ENCODE peak calls at places on chromosomes 13 and 19, in seven cellular contexts. One of them, this sample, is unnamed.

GRCh38 chr19:7769171-7769570 is 6.1 kb downstream of the CLEC4M start:
- DNase-seq in left lung: no peak
- DNase-seq in effector memory CD8-positive, alpha-beta T cell: no peak
- DNase-seq in suprapubic skin: no peak
- DNase-seq in NCI-H1092 treated with DMSO at 0.1 percent for 48 hours: no peak
- DNase-seq in stimulated activated CD4-positive, alpha-beta T cell treated with anti-CD3 and anti-CD28 coated beads, Interleukin-1b, Interleukin-23, amount 100 ng/mL, for 1 hour: no peak
- DNase-seq in endothelial cell: no peak
- DNase-seq in this sample: no peak

GRCh38 chr19:17266975-17267788 is at the start of gene BABAM1:
- DNase-seq in endothelial cell: peak; percentile 91
- DNase-seq in stimulated activated CD4-positive, alpha-beta T cell treated with anti-CD3 and anti-CD28 coated beads, Interleukin-1b, Interleukin-23, amount 100 ng/mL, for 1 hour: peak; percentile 88
- DNase-seq in left lung: peak; percentile 96
- DNase-seq in NCI-H1092 treated with DMSO at 0.1 percent for 48 hours: peak; percentile 98
- DNase-seq in suprapubic skin: peak; percentile 98
- DNase-seq in effector memory CD8-positive, alpha-beta T cell: peak; percentile 91
- DNase-seq in this sample: peak; percentile 99

GRCh38 chr13:110944121-110944967 is 29.5 kb upstream of the ANKRD10 start:
- DNase-seq in left lung: no peak
- DNase-seq in NCI-H1092 treated with DMSO at 0.1 percent for 48 hours: peak; percentile 76
- DNase-seq in endothelial cell: peak; percentile 20
- DNase-seq in stimulated activated CD4-positive, alpha-beta T cell treated with anti-CD3 and anti-CD28 coated beads, Interleukin-1b, Interleukin-23, amount 100 ng/mL, for 1 hour: no peak
- DNase-seq in effector memory CD8-positive, alpha-beta T cell: no peak
- DNase-seq in suprapubic skin: no peak
- DNase-seq in this sample: peak; percentile 30

GRCh38 chr19:36915992-36916830 is at the start of the genes ZNF568 and ZNF829:
- DNase-seq in endothelial cell: peak; percentile 77
- DNase-seq in NCI-H1092 treated with DMSO at 0.1 percent for 48 hours: peak; percentile 84
- DNase-seq in left lung: peak; percentile 92
- DNase-seq in effector memory CD8-positive, alpha-beta T cell: peak; percentile 91
- DNase-seq in suprapubic skin: peak; percentile 92
- DNase-seq in stimulated activated CD4-positive, alpha-beta T cell treated with anti-CD3 and anti-CD28 coated beads, Interleukin-1b, Interleukin-23, amount 100 ng/mL, for 1 hour: peak; percentile 73
- DNase-seq in this sample: peak; percentile 97

GRCh38 chr13:92951273-92951820 is 275.3 kb upstream of the GPC6 start:
- DNase-seq in suprapubic skin: no peak
- DNase-seq in stimulated activated CD4-positive, alpha-beta T cell treated with anti-CD3 and anti-CD28 coated beads, Interleukin-1b, Interleukin-23, amount 100 ng/mL, for 1 hour: no peak
- DNase-seq in NCI-H1092 treated with DMSO at 0.1 percent for 48 hours: no peak
- DNase-seq in endothelial cell: no peak
- DNase-seq in left lung: no peak
- DNase-seq in effector memory CD8-positive, alpha-beta T cell: no peak
- DNase-seq in this sample: no peak

GRCh38 chr19:38095411-38096308 is 128.4 kb downstream of the DPF1 start:
- DNase-seq in NCI-H1092 treated with DMSO at 0.1 percent for 48 hours: peak; percentile 71
- DNase-seq in effector memory CD8-positive, alpha-beta T cell: peak; percentile 35
- DNase-seq in endothelial cell: peak; percentile 72
- DNase-seq in stimulated activated CD4-positive, alpha-beta T cell treated with anti-CD3 and anti-CD28 coated beads, Interleukin-1b, Interleukin-23, amount 100 ng/mL, for 1 hour: no peak
- DNase-seq in left lung: peak; percentile 63
- DNase-seq in suprapubic skin: peak; percentile 76
- DNase-seq in this sample: peak; percentile 72

GRCh38 chr19:982567-983170 is 1.5 kb upstream of the WDR18 start:
- DNase-seq in stimulated activated CD4-positive, alpha-beta T cell treated with anti-CD3 and anti-CD28 coated beads, Interleukin-1b, Interleukin-23, amount 100 ng/mL, for 1 hour: peak; percentile 38
- DNase-seq in left lung: peak; percentile 66
- DNase-seq in NCI-H1092 treated with DMSO at 0.1 percent for 48 hours: peak; percentile 59
- DNase-seq in effector memory CD8-positive, alpha-beta T cell: peak; percentile 73
- DNase-seq in endothelial cell: peak; percentile 91
- DNase-seq in suprapubic skin: no peak
- DNase-seq in this sample: peak; percentile 62

GRCh38 chr19:2603320-2603719 is 99.2 kb downstream of the GNG7 start:
- DNase-seq in left lung: peak; percentile 31
- DNase-seq in suprapubic skin: peak; percentile 77
- DNase-seq in NCI-H1092 treated with DMSO at 0.1 percent for 48 hours: no peak
- DNase-seq in endothelial cell: no peak
- DNase-seq in effector memory CD8-positive, alpha-beta T cell: no peak
- DNase-seq in stimulated activated CD4-positive, alpha-beta T cell treated with anti-CD3 and anti-CD28 coated beads, Interleukin-1b, Interleukin-23, amount 100 ng/mL, for 1 hour: no peak
- DNase-seq in this sample: no peak

GRCh38 chr19:11304936-11305335 is 9.0 kb downstream of the TSPAN16 start:
- DNase-seq in stimulated activated CD4-positive, alpha-beta T cell treated with anti-CD3 and anti-CD28 coated beads, Interleukin-1b, Interleukin-23, amount 100 ng/mL, for 1 hour: no peak
- DNase-seq in suprapubic skin: no peak
- DNase-seq in NCI-H1092 treated with DMSO at 0.1 percent for 48 hours: no peak
- DNase-seq in effector memory CD8-positive, alpha-beta T cell: no peak
- DNase-seq in left lung: no peak
- DNase-seq in endothelial cell: no peak
- DNase-seq in this sample: no peak

GRCh38 chr19:45972081-45972943 is 1.4 kb downstream of the NOVA2 start:
- DNase-seq in stimulated activated CD4-positive, alpha-beta T cell treated with anti-CD3 and anti-CD28 coated beads, Interleukin-1b, Interleukin-23, amount 100 ng/mL, for 1 hour: no peak
- DNase-seq in NCI-H1092 treated with DMSO at 0.1 percent for 48 hours: no peak
- DNase-seq in suprapubic skin: no peak
- DNase-seq in endothelial cell: no peak
- DNase-seq in left lung: no peak
- DNase-seq in effector memory CD8-positive, alpha-beta T cell: peak; percentile 33
- DNase-seq in this sample: no peak

GRCh38 chr13:88704600-88705275 is 1033.6 kb downstream of the SLITRK5 start:
- DNase-seq in suprapubic skin: no peak
- DNase-seq in NCI-H1092 treated with DMSO at 0.1 percent for 48 hours: no peak
- DNase-seq in stimulated activated CD4-positive, alpha-beta T cell treated with anti-CD3 and anti-CD28 coated beads, Interleukin-1b, Interleukin-23, amount 100 ng/mL, for 1 hour: no peak
- DNase-seq in left lung: no peak
- DNase-seq in effector memory CD8-positive, alpha-beta T cell: no peak
- DNase-seq in endothelial cell: no peak
- DNase-seq in this sample: no peak

GRCh38 chr13:47190696-47191095 is 293.8 kb upstream of the HTR2A start:
- DNase-seq in stimulated activated CD4-positive, alpha-beta T cell treated with anti-CD3 and anti-CD28 coated beads, Interleukin-1b, Interleukin-23, amount 100 ng/mL, for 1 hour: no peak
- DNase-seq in NCI-H1092 treated with DMSO at 0.1 percent for 48 hours: no peak
- DNase-seq in endothelial cell: no peak
- DNase-seq in suprapubic skin: no peak
- DNase-seq in effector memory CD8-positive, alpha-beta T cell: no peak
- DNase-seq in left lung: no peak
- DNase-seq in this sample: no peak

GRCh38 chr19:7067716-7068115 is 1.8 kb upstream of the ZNF557 start:
- DNase-seq in left lung: no peak
- DNase-seq in endothelial cell: no peak
- DNase-seq in NCI-H1092 treated with DMSO at 0.1 percent for 48 hours: no peak
- DNase-seq in suprapubic skin: no peak
- DNase-seq in effector memory CD8-positive, alpha-beta T cell: no peak
- DNase-seq in stimulated activated CD4-positive, alpha-beta T cell treated with anti-CD3 and anti-CD28 coated beads, Interleukin-1b, Interleukin-23, amount 100 ng/mL, for 1 hour: no peak
- DNase-seq in this sample: no peak

GRCh38 chr19:39389621-39390414 is 1.1 kb downstream of the PAF1 start:
- DNase-seq in left lung: no peak
- DNase-seq in NCI-H1092 treated with DMSO at 0.1 percent for 48 hours: no peak
- DNase-seq in endothelial cell: no peak
- DNase-seq in effector memory CD8-positive, alpha-beta T cell: no peak
- DNase-seq in suprapubic skin: no peak
- DNase-seq in stimulated activated CD4-positive, alpha-beta T cell treated with anti-CD3 and anti-CD28 coated beads, Interleukin-1b, Interleukin-23, amount 100 ng/mL, for 1 hour: no peak
- DNase-seq in this sample: no peak

GRCh38 chr13:70339738-70340137 is 231.5 kb upstream of the KLHL1 start:
- DNase-seq in effector memory CD8-positive, alpha-beta T cell: no peak
- DNase-seq in left lung: no peak
- DNase-seq in suprapubic skin: no peak
- DNase-seq in stimulated activated CD4-positive, alpha-beta T cell treated with anti-CD3 and anti-CD28 coated beads, Interleukin-1b, Interleukin-23, amount 100 ng/mL, for 1 hour: no peak
- DNase-seq in endothelial cell: peak; percentile 18
- DNase-seq in NCI-H1092 treated with DMSO at 0.1 percent for 48 hours: peak; percentile 39
- DNase-seq in this sample: peak; percentile 8

GRCh38 chr19:35400773-35401100 is 29.9 kb downstream of the GPR42 start:
- DNase-seq in effector memory CD8-positive, alpha-beta T cell: no peak
- DNase-seq in endothelial cell: no peak
- DNase-seq in suprapubic skin: no peak
- DNase-seq in stimulated activated CD4-positive, alpha-beta T cell treated with anti-CD3 and anti-CD28 coated beads, Interleukin-1b, Interleukin-23, amount 100 ng/mL, for 1 hour: no peak
- DNase-seq in left lung: no peak
- DNase-seq in NCI-H1092 treated with DMSO at 0.1 percent for 48 hours: no peak
- DNase-seq in this sample: no peak

GRCh38 chr13:113404723-113405471 is 41.0 kb upstream of the GRTP1 start:
- DNase-seq in left lung: no peak
- DNase-seq in stimulated activated CD4-positive, alpha-beta T cell treated with anti-CD3 and anti-CD28 coated beads, Interleukin-1b, Interleukin-23, amount 100 ng/mL, for 1 hour: no peak
- DNase-seq in NCI-H1092 treated with DMSO at 0.1 percent for 48 hours: no peak
- DNase-seq in endothelial cell: no peak
- DNase-seq in effector memory CD8-positive, alpha-beta T cell: no peak
- DNase-seq in suprapubic skin: peak; percentile 46
- DNase-seq in this sample: peak; percentile 62

GRCh38 chr19:21586341-21587116 is 81.1 kb downstream of the ZNF429 start:
- DNase-seq in left lung: no peak
- DNase-seq in endothelial cell: peak; percentile 14
- DNase-seq in effector memory CD8-positive, alpha-beta T cell: no peak
- DNase-seq in stimulated activated CD4-positive, alpha-beta T cell treated with anti-CD3 and anti-CD28 coated beads, Interleukin-1b, Interleukin-23, amount 100 ng/mL, for 1 hour: no peak
- DNase-seq in NCI-H1092 treated with DMSO at 0.1 percent for 48 hours: peak; percentile 1
- DNase-seq in suprapubic skin: no peak
- DNase-seq in this sample: no peak

GRCh38 chr13:45331981-45332830 is 8.8 kb downstream of the TPT1 start:
- DNase-seq in effector memory CD8-positive, alpha-beta T cell: no peak
- DNase-seq in stimulated activated CD4-positive, alpha-beta T cell treated with anti-CD3 and anti-CD28 coated beads, Interleukin-1b, Interleukin-23, amount 100 ng/mL, for 1 hour: no peak
- DNase-seq in left lung: no peak
- DNase-seq in endothelial cell: no peak
- DNase-seq in suprapubic skin: no peak
- DNase-seq in NCI-H1092 treated with DMSO at 0.1 percent for 48 hours: no peak
- DNase-seq in this sample: peak; percentile 22

GRCh38 chr13:99379856-99380255 is 72.7 kb upstream of the GPR183 start:
- DNase-seq in suprapubic skin: no peak
- DNase-seq in NCI-H1092 treated with DMSO at 0.1 percent for 48 hours: no peak
- DNase-seq in effector memory CD8-positive, alpha-beta T cell: no peak
- DNase-seq in endothelial cell: no peak
- DNase-seq in stimulated activated CD4-positive, alpha-beta T cell treated with anti-CD3 and anti-CD28 coated beads, Interleukin-1b, Interleukin-23, amount 100 ng/mL, for 1 hour: no peak
- DNase-seq in left lung: no peak
- DNase-seq in this sample: no peak

GRCh38 chr19:3415695-3416094 is 49.3 kb downstream of the NFIC start:
- DNase-seq in NCI-H1092 treated with DMSO at 0.1 percent for 48 hours: no peak
- DNase-seq in suprapubic skin: no peak
- DNase-seq in left lung: no peak
- DNase-seq in endothelial cell: no peak
- DNase-seq in effector memory CD8-positive, alpha-beta T cell: no peak
- DNase-seq in stimulated activated CD4-positive, alpha-beta T cell treated with anti-CD3 and anti-CD28 coated beads, Interleukin-1b, Interleukin-23, amount 100 ng/mL, for 1 hour: no peak
- DNase-seq in this sample: no peak

GRCh38 chr19:30692517-30692870 is 320.3 kb downstream of the ZNF536 start:
- DNase-seq in effector memory CD8-positive, alpha-beta T cell: no peak
- DNase-seq in NCI-H1092 treated with DMSO at 0.1 percent for 48 hours: no peak
- DNase-seq in stimulated activated CD4-positive, alpha-beta T cell treated with anti-CD3 and anti-CD28 coated beads, Interleukin-1b, Interleukin-23, amount 100 ng/mL, for 1 hour: no peak
- DNase-seq in suprapubic skin: no peak
- DNase-seq in left lung: no peak
- DNase-seq in endothelial cell: no peak
- DNase-seq in this sample: peak; percentile 76

GRCh38 chr13:73076013-73076412 is 17.2 kb downstream of the KLF5 start:
- DNase-seq in endothelial cell: no peak
- DNase-seq in left lung: no peak
- DNase-seq in stimulated activated CD4-positive, alpha-beta T cell treated with anti-CD3 and anti-CD28 coated beads, Interleukin-1b, Interleukin-23, amount 100 ng/mL, for 1 hour: no peak
- DNase-seq in suprapubic skin: no peak
- DNase-seq in effector memory CD8-positive, alpha-beta T cell: no peak
- DNase-seq in NCI-H1092 treated with DMSO at 0.1 percent for 48 hours: no peak
- DNase-seq in this sample: no peak

GRCh38 chr19:48636859-48637448 is at the start of gene DBP:
- DNase-seq in endothelial cell: no peak
- DNase-seq in left lung: peak; percentile 74
- DNase-seq in stimulated activated CD4-positive, alpha-beta T cell treated with anti-CD3 and anti-CD28 coated beads, Interleukin-1b, Interleukin-23, amount 100 ng/mL, for 1 hour: no peak
- DNase-seq in NCI-H1092 treated with DMSO at 0.1 percent for 48 hours: peak; percentile 58
- DNase-seq in effector memory CD8-positive, alpha-beta T cell: no peak
- DNase-seq in suprapubic skin: no peak
- DNase-seq in this sample: no peak

GRCh38 chr13:109779074-109779473 is 7.3 kb downstream of the IRS2 start:
- DNase-seq in endothelial cell: no peak
- DNase-seq in effector memory CD8-positive, alpha-beta T cell: no peak
- DNase-seq in left lung: no peak
- DNase-seq in NCI-H1092 treated with DMSO at 0.1 percent for 48 hours: no peak
- DNase-seq in stimulated activated CD4-positive, alpha-beta T cell treated with anti-CD3 and anti-CD28 coated beads, Interleukin-1b, Interleukin-23, amount 100 ng/mL, for 1 hour: no peak
- DNase-seq in suprapubic skin: no peak
- DNase-seq in this sample: no peak

GRCh38 chr19:31096930-31097329 is 252.3 kb downstream of the TSHZ3 start:
- DNase-seq in effector memory CD8-positive, alpha-beta T cell: no peak
- DNase-seq in stimulated activated CD4-positive, alpha-beta T cell treated with anti-CD3 and anti-CD28 coated beads, Interleukin-1b, Interleukin-23, amount 100 ng/mL, for 1 hour: no peak
- DNase-seq in endothelial cell: no peak
- DNase-seq in left lung: no peak
- DNase-seq in NCI-H1092 treated with DMSO at 0.1 percent for 48 hours: no peak
- DNase-seq in suprapubic skin: no peak
- DNase-seq in this sample: peak; percentile 34

GRCh38 chr13:27076411-27076810 is 95.2 kb downstream of the USP12 start:
- DNase-seq in NCI-H1092 treated with DMSO at 0.1 percent for 48 hours: peak; percentile 10
- DNase-seq in effector memory CD8-positive, alpha-beta T cell: no peak
- DNase-seq in endothelial cell: no peak
- DNase-seq in suprapubic skin: no peak
- DNase-seq in stimulated activated CD4-positive, alpha-beta T cell treated with anti-CD3 and anti-CD28 coated beads, Interleukin-1b, Interleukin-23, amount 100 ng/mL, for 1 hour: no peak
- DNase-seq in left lung: no peak
- DNase-seq in this sample: no peak

GRCh38 chr19:28567834-28568233 is 645.1 kb downstream of the UQCRFS1 start:
- DNase-seq in NCI-H1092 treated with DMSO at 0.1 percent for 48 hours: no peak
- DNase-seq in endothelial cell: no peak
- DNase-seq in effector memory CD8-positive, alpha-beta T cell: no peak
- DNase-seq in stimulated activated CD4-positive, alpha-beta T cell treated with anti-CD3 and anti-CD28 coated beads, Interleukin-1b, Interleukin-23, amount 100 ng/mL, for 1 hour: no peak
- DNase-seq in left lung: no peak
- DNase-seq in suprapubic skin: no peak
- DNase-seq in this sample: no peak

GRCh38 chr19:56671613-56671994 is at the start of gene ZNF835:
- DNase-seq in suprapubic skin: peak; percentile 86
- DNase-seq in NCI-H1092 treated with DMSO at 0.1 percent for 48 hours: peak; percentile 10
- DNase-seq in stimulated activated CD4-positive, alpha-beta T cell treated with anti-CD3 and anti-CD28 coated beads, Interleukin-1b, Interleukin-23, amount 100 ng/mL, for 1 hour: peak; percentile 39
- DNase-seq in endothelial cell: no peak
- DNase-seq in effector memory CD8-positive, alpha-beta T cell: peak; percentile 22
- DNase-seq in left lung: peak; percentile 95
- DNase-seq in this sample: peak; percentile 55

GRCh38 chr13:93875527-93875926 is 604.0 kb downstream of the DCT start:
- DNase-seq in left lung: no peak
- DNase-seq in stimulated activated CD4-positive, alpha-beta T cell treated with anti-CD3 and anti-CD28 coated beads, Interleukin-1b, Interleukin-23, amount 100 ng/mL, for 1 hour: no peak
- DNase-seq in NCI-H1092 treated with DMSO at 0.1 percent for 48 hours: no peak
- DNase-seq in suprapubic skin: no peak
- DNase-seq in effector memory CD8-positive, alpha-beta T cell: no peak
- DNase-seq in endothelial cell: no peak
- DNase-seq in this sample: no peak

GRCh38 chr19:19615086-19615485 is 3.4 kb downstream of the PBX4 start:
- DNase-seq in suprapubic skin: no peak
- DNase-seq in stimulated activated CD4-positive, alpha-beta T cell treated with anti-CD3 and anti-CD28 coated beads, Interleukin-1b, Interleukin-23, amount 100 ng/mL, for 1 hour: no peak
- DNase-seq in effector memory CD8-positive, alpha-beta T cell: peak; percentile 33
- DNase-seq in left lung: no peak
- DNase-seq in endothelial cell: no peak
- DNase-seq in NCI-H1092 treated with DMSO at 0.1 percent for 48 hours: no peak
- DNase-seq in this sample: no peak

GRCh38 chr13:113672002-113672651 is 5.1 kb downstream of the GRK1 start:
- DNase-seq in endothelial cell: no peak
- DNase-seq in left lung: peak; percentile 15
- DNase-seq in NCI-H1092 treated with DMSO at 0.1 percent for 48 hours: no peak
- DNase-seq in effector memory CD8-positive, alpha-beta T cell: no peak
- DNase-seq in stimulated activated CD4-positive, alpha-beta T cell treated with anti-CD3 and anti-CD28 coated beads, Interleukin-1b, Interleukin-23, amount 100 ng/mL, for 1 hour: no peak
- DNase-seq in suprapubic skin: peak; percentile 61
- DNase-seq in this sample: peak; percentile 1

GRCh38 chr13:95185311-95185710 is 115.9 kb downstream of the ABCC4 start:
- DNase-seq in suprapubic skin: no peak
- DNase-seq in stimulated activated CD4-positive, alpha-beta T cell treated with anti-CD3 and anti-CD28 coated beads, Interleukin-1b, Interleukin-23, amount 100 ng/mL, for 1 hour: no peak
- DNase-seq in endothelial cell: no peak
- DNase-seq in left lung: no peak
- DNase-seq in NCI-H1092 treated with DMSO at 0.1 percent for 48 hours: no peak
- DNase-seq in effector memory CD8-positive, alpha-beta T cell: no peak
- DNase-seq in this sample: no peak

GRCh38 chr13:99415014-99415650 is 86.1 kb upstream of the TM9SF2 start:
- DNase-seq in NCI-H1092 treated with DMSO at 0.1 percent for 48 hours: no peak
- DNase-seq in endothelial cell: no peak
- DNase-seq in left lung: no peak
- DNase-seq in suprapubic skin: peak; percentile 35
- DNase-seq in effector memory CD8-positive, alpha-beta T cell: no peak
- DNase-seq in stimulated activated CD4-positive, alpha-beta T cell treated with anti-CD3 and anti-CD28 coated beads, Interleukin-1b, Interleukin-23, amount 100 ng/mL, for 1 hour: no peak
- DNase-seq in this sample: no peak

GRCh38 chr13:75279834-75280369 is 202.1 kb downstream of the TBC1D4 start:
- DNase-seq in NCI-H1092 treated with DMSO at 0.1 percent for 48 hours: no peak
- DNase-seq in endothelial cell: no peak
- DNase-seq in left lung: no peak
- DNase-seq in suprapubic skin: no peak
- DNase-seq in stimulated activated CD4-positive, alpha-beta T cell treated with anti-CD3 and anti-CD28 coated beads, Interleukin-1b, Interleukin-23, amount 100 ng/mL, for 1 hour: no peak
- DNase-seq in effector memory CD8-positive, alpha-beta T cell: no peak
- DNase-seq in this sample: no peak